ENCODE peak calls at places on chromosomes 11 and 22, in six cellular contexts. P is AG10803, S is mucosa of gallbladder, D is NCI-H2081, X is neural progenitor cell, G is ELR. M is an unnamed sample.

GRCh38 chr22:45007247-45007945 is 2.4 kb downstream of the PHF21B start:
- DNase-seq in S (no peak), G (no peak), P (no peak), D (no peak), X (peak), M (no peak)

GRCh38 chr11:18791175-18792065 is at the start of gene PTPN5:
- DNase-seq in G (no peak), D (no peak), P (no peak), S (no peak), X (peak), M (no peak)

GRCh38 chr11:73308963-73309960 is 1.2 kb downstream of the ARHGEF17 start:
- DNase-seq in G (peak), S (peak), X (peak), P (peak), D (no peak), M (peak)

GRCh38 chr11:16945671-16946469 is 68.3 kb downstream of the PLEKHA7 start:
- DNase-seq in P (peak), X (peak), G (peak), S (peak), D (peak), M (peak)

GRCh38 chr22:23180893-23181762 is 819 bp downstream of the BCR start:
- DNase-seq in G (peak), S (no peak), X (peak), D (peak), P (no peak), M (no peak)

GRCh38 chr11:117095301-117096139 is 2.7 kb downstream of the SIK3 start:
- DNase-seq in P (peak), D (no peak), X (no peak), S (no peak), G (peak), M (no peak)

GRCh38 chr11:19789245-19789644 is 76.6 kb downstream of the NAV2 start:
- DNase-seq in G (no peak), D (no peak), X (no peak), P (no peak), S (no peak), M (no peak)

GRCh38 chr11:49208006-49208721 is at the start of gene FOLH1:
- DNase-seq in P (peak), G (no peak), X (no peak), S (peak), D (no peak), M (peak)

GRCh38 chr22:37330200-37331033 is 48.1 kb downstream of the CYTH4 start:
- DNase-seq in X (peak), S (peak), D (peak), P (peak), G (peak), M (peak)

GRCh38 chr11:70696076-70696475 is 297.7 kb downstream of the CTTN start:
- DNase-seq in X (no peak), D (no peak), S (no peak), P (no peak), G (no peak), M (no peak)

GRCh38 chr22:40332319-40332781 is 13.9 kb upstream of the ADSL start:
- DNase-seq in D (peak), G (peak), X (no peak), P (no peak), S (no peak), M (no peak)

GRCh38 chr11:83680351-83680750 is 394.2 kb upstream of the CCDC90B start:
- DNase-seq in S (no peak), D (peak), P (no peak), X (peak), G (no peak), M (no peak)

GRCh38 chr22:48086246-48086645 is 1323.8 kb downstream of the TBC1D22A start:
- DNase-seq in X (no peak), D (no peak), G (no peak), P (no peak), S (no peak), M (no peak)

GRCh38 chr11:3799143-3799542 is 1.8 kb upstream of the NUP98 start:
- DNase-seq in G (no peak), D (no peak), S (no peak), X (no peak), P (no peak), M (no peak)

GRCh38 chr22:32985899-32986772 is 72.0 kb downstream of the SYN3 start:
- DNase-seq in D (no peak), X (peak), P (peak), S (peak), G (peak), M (peak)

GRCh38 chr11:77086521-77087472 is 15.8 kb upstream of the OMP start:
- DNase-seq in S (peak), G (no peak), P (no peak), D (no peak), X (no peak), M (no peak)

GRCh38 chr11:130313383-130314183 is 1.1 kb downstream of the ZBTB44 start:
- DNase-seq in G (peak), P (peak), D (peak), X (no peak), S (no peak), M (peak)

GRCh38 chr11:116811194-116811593 is 11.9 kb downstream of the APOA4 start:
- DNase-seq in D (no peak), P (no peak), S (no peak), X (no peak), G (no peak), M (no peak)

GRCh38 chr22:26417406-26417805 is 11.7 kb upstream of the ASPHD2 start:
- DNase-seq in G (no peak), X (no peak), S (no peak), D (no peak), P (no peak), M (peak)

GRCh38 chr22:29369460-29369859 is 18.9 kb downstream of the AP1B1 start:
- DNase-seq in S (no peak), G (peak), D (no peak), X (peak), P (peak), M (peak)